ENCODE peak calls at places on chromosomes 16 and 17, in four cellular contexts. B is cardiac fibroblast, N is testis, F is astrocyte of the spinal cord. D is an unnamed sample.

GRCh38 chr16:64711026-64711425 is 410.8 kb downstream of the CDH11 start:
- DNase-seq in B (no peak), N (no peak), F (peak), D (no peak)

GRCh38 chr17:56185905-56186783 is 32.9 kb downstream of the ANKFN1 start:
- DNase-seq in B (peak), N (no peak), F (peak), D (no peak)

GRCh38 chr17:43553501-43554018 is 7.4 kb upstream of the ETV4 start:
- DNase-seq in B (no peak), N (no peak), F (no peak), D (no peak)

GRCh38 chr16:89031715-89032659 is 55.0 kb upstream of the CBFA2T3 start:
- DNase-seq in B (no peak), N (no peak), F (no peak), D (no peak)

GRCh38 chr17:76132574-76133338 is 8.3 kb downstream of the FOXJ1 start:
- DNase-seq in B (no peak), N (no peak), F (no peak), D (peak)

GRCh38 chr17:82134101-82134500 is 36.1 kb upstream of the FASN start:
- DNase-seq in B (no peak), N (peak), F (no peak), D (no peak)

GRCh38 chr16:9092963-9093477 is 1.6 kb downstream of the HAPSTR1 start:
- DNase-seq in B (no peak), N (peak), F (no peak), D (peak)

GRCh38 chr17:74219576-74220133 is 6.3 kb downstream of the TTYH2 start:
- DNase-seq in B (peak), N (no peak), F (no peak), D (no peak)

GRCh38 chr16:18805257-18805773 is 4.0 kb upstream of the ARL6IP1 start:
- DNase-seq in B (no peak), N (no peak), F (no peak), D (no peak)

GRCh38 chr16:53085539-53086450 is 31.0 kb downstream of the CHD9 start:
- DNase-seq in B (peak), N (no peak), F (peak), D (peak)

GRCh38 chr17:50421308-50422031 is 4.5 kb upstream of the ACSF2 start:
- DNase-seq in B (peak), N (no peak), F (peak), D (no peak)

GRCh38 chr16:14244344-14245010 is 173.4 kb downstream of the MRTFB start:
- DNase-seq in B (peak), N (no peak), F (peak), D (no peak)